ENCODE peak calls at places on chromosomes 2 and 18, in five cellular contexts. T, D, L, X and G are unnamed samples.
A peak's percentile ranks its signal among the peaks of the same experiment; 100 is the strongest.

GRCh38 chr2:10257036-10257435 is 45.7 kb upstream of the HPCAL1 start:
- DNase-seq in T (no peak), D (no peak), L (no peak), X (no peak), G (no peak)

GRCh38 chr18:58158008-58158407 is 114.0 kb downstream of the NEDD4L start:
- DNase-seq in T (no peak), D (peak; percentile 32), L (no peak), X (no peak), G (no peak)

GRCh38 chr2:219497495-219498279 is 1.0 kb upstream of the GMPPA start:
- DNase-seq in T (peak; percentile 89), D (peak; percentile 90), L (peak; percentile 77), X (peak; percentile 34), G (no peak)

GRCh38 chr2:186848873-186849578 is at the start of gene ZSWIM2:
- DNase-seq in T (peak; percentile 80), D (peak; percentile 76), L (peak; percentile 96), X (no peak), G (peak; percentile 10)

GRCh38 chr2:45909677-45910191 is 258.3 kb downstream of the PRKCE start:
- DNase-seq in T (peak; percentile 28), D (no peak), L (no peak), X (no peak), G (no peak)

GRCh38 chr2:17429130-17429529 is 89.1 kb downstream of the RAD51AP2 start:
- DNase-seq in T (no peak), D (no peak), L (no peak), X (no peak), G (no peak)

GRCh38 chr2:86066915-86067314 is 38.8 kb downstream of the POLR1A start:
- DNase-seq in T (no peak), D (no peak), L (no peak), X (no peak), G (no peak)

GRCh38 chr2:100291152-100291970 is 30.9 kb downstream of the LONRF2 start:
- DNase-seq in T (peak; percentile 93), D (peak; percentile 76), L (no peak), X (peak; percentile 17), G (no peak)

GRCh38 chr18:27355308-27355707 is 170.2 kb upstream of the CHST9 start:
- DNase-seq in T (no peak), D (no peak), L (no peak), X (no peak), G (no peak)

GRCh38 chr2:25528173-25528572 is 145.2 kb downstream of the DTNB start:
- DNase-seq in T (no peak), D (no peak), L (no peak), X (no peak), G (no peak)

GRCh38 chr2:199739413-199740110 is 111.4 kb downstream of the FTCDNL1 start:
- DNase-seq in T (peak; percentile 83), D (peak; percentile 68), L (peak; percentile 91), X (peak; percentile 62), G (no peak)

GRCh38 chr2:95062716-95063400 is 37.4 kb downstream of the MAL start:
- DNase-seq in T (no peak), D (no peak), L (peak; percentile 50), X (peak; percentile 40), G (no peak)

GRCh38 chr2:3626118-3626816 is 31.4 kb downstream of the COLEC11 start:
- DNase-seq in T (no peak), D (no peak), L (no peak), X (no peak), G (no peak)

GRCh38 chr18:80183273-80184050 is 63.9 kb downstream of the PARD6G start:
- DNase-seq in T (no peak), D (no peak), L (no peak), X (no peak), G (no peak)

GRCh38 chr2:211351998-211352397 is 795.6 kb downstream of the CPS1 start:
- DNase-seq in T (no peak), D (no peak), L (no peak), X (peak; percentile 45), G (no peak)

GRCh38 chr2:61733563-61733962 is 120.3 kb downstream of the FAM161A start:
- DNase-seq in T (no peak), D (no peak), L (no peak), X (no peak), G (no peak)

GRCh38 chr2:12202301-12202700 is 455.9 kb downstream of the LPIN1 start:
- DNase-seq in T (no peak), D (no peak), L (peak; percentile 47), X (no peak), G (no peak)

GRCh38 chr2:70212298-70212948 is 21.6 kb upstream of the C2orf42 start:
- DNase-seq in T (no peak), D (no peak), L (no peak), X (no peak), G (no peak)

GRCh38 chr2:62705859-62706720 is 577 bp downstream of the EHBP1 start:
- DNase-seq in T (peak; percentile 79), D (peak; percentile 74), L (peak; percentile 77), X (peak; percentile 71), G (no peak)

GRCh38 chr2:181857471-181857870 is 34.1 kb upstream of the ITPRID2 start:
- DNase-seq in T (no peak), D (no peak), L (no peak), X (no peak), G (no peak)

GRCh38 chr2:128489580-128490273 is 171.1 kb upstream of the HS6ST1 start:
- DNase-seq in T (no peak), D (no peak), L (peak; percentile 13), X (no peak), G (no peak)

GRCh38 chr2:182445566-182445965 is 18.7 kb upstream of the PDE1A start:
- DNase-seq in T (no peak), D (no peak), L (no peak), X (no peak), G (no peak)

GRCh38 chr2:10779776-10780490 is 32.7 kb downstream of the PDIA6 start:
- DNase-seq in T (no peak), D (no peak), L (no peak), X (no peak), G (no peak)

GRCh38 chr2:137467246-137467862 is 496.9 kb upstream of the HNMT start:
- DNase-seq in T (peak; percentile 67), D (no peak), L (peak; percentile 72), X (peak; percentile 17), G (no peak)

GRCh38 chr18:26689226-26689913 is 141.0 kb upstream of the KCTD1 start:
- DNase-seq in T (no peak), D (no peak), L (no peak), X (no peak), G (no peak)

GRCh38 chr2:133247613-133248012 is 320.6 kb downstream of the NCKAP5 start:
- DNase-seq in T (no peak), D (no peak), L (no peak), X (no peak), G (no peak)

GRCh38 chr2:175957845-175958244 is 44.2 kb downstream of the LNPK start:
- DNase-seq in T (no peak), D (no peak), L (peak; percentile 21), X (no peak), G (no peak)

GRCh38 chr18:35127201-35127600 is 86.0 kb downstream of the MAPRE2 start:
- DNase-seq in T (no peak), D (no peak), L (peak; percentile 78), X (no peak), G (no peak)

GRCh38 chr2:211367711-211368110 is 811.3 kb downstream of the CPS1 start:
- DNase-seq in T (no peak), D (no peak), L (no peak), X (no peak), G (no peak)

GRCh38 chr2:8822218-8822617 is 15.2 kb downstream of the KIDINS220 start:
- DNase-seq in T (no peak), D (no peak), L (no peak), X (no peak), G (no peak)

GRCh38 chr2:239594772-239595608 is 194.2 kb upstream of the HDAC4 start:
- DNase-seq in T (no peak), D (no peak), L (no peak), X (peak; percentile 2), G (no peak)

GRCh38 chr18:47323158-47323557 is 71.7 kb upstream of the SKOR2 start:
- DNase-seq in T (no peak), D (no peak), L (no peak), X (no peak), G (no peak)

GRCh38 chr2:45009928-45010705 is 865 bp upstream of the SIX2 start:
- DNase-seq in T (peak; percentile 68), D (peak; percentile 79), L (peak; percentile 84), X (peak; percentile 88), G (no peak)

GRCh38 chr2:205879362-205879761 is 197.1 kb downstream of the NRP2 start:
- DNase-seq in T (no peak), D (no peak), L (no peak), X (peak; percentile 63), G (no peak)

GRCh38 chr2:239814136-239814916 is 210.8 kb downstream of the NDUFA10 start:
- DNase-seq in T (peak; percentile 43), D (no peak), L (no peak), X (no peak), G (no peak)

GRCh38 chr2:103268841-103269498 is 507.1 kb downstream of the TMEM182 start:
- DNase-seq in T (no peak), D (no peak), L (no peak), X (no peak), G (no peak)

GRCh38 chr18:30444544-30444943 is 598.0 kb downstream of the DSC3 start:
- DNase-seq in T (no peak), D (no peak), L (no peak), X (no peak), G (no peak)

GRCh38 chr2:74174909-74175308 is 3.8 kb downstream of the MOB1A start:
- DNase-seq in T (no peak), D (no peak), L (no peak), X (no peak), G (no peak)

GRCh38 chr18:60053747-60054304 is 154.0 kb downstream of the PMAIP1 start:
- DNase-seq in T (peak; percentile 88), D (no peak), L (peak; percentile 30), X (peak; percentile 4), G (no peak)
- H3K27ac ChIP-seq in T (peak overlapping the region; percentile 18), D (no peak overlapping the region), L (no peak overlapping the region), X (no peak overlapping the region), G (no peak overlapping the region)

GRCh38 chr2:237904806-237905599 is 45.6 kb downstream of the RAMP1 start:
- DNase-seq in T (no peak), D (peak; percentile 81), L (no peak), X (peak; percentile 78), G (no peak)
- H3K27ac ChIP-seq in T (peak overlapping the region; percentile 19), D (peak overlapping the region; percentile 90), L (no peak overlapping the region), X (peak overlapping the region; percentile 25), G (no peak overlapping the region)

GRCh38 chr2:152471499-152471898 is 136.5 kb downstream of the FMNL2 start:
- DNase-seq in T (no peak), D (no peak), L (no peak), X (no peak), G (no peak)
- H3K27ac ChIP-seq in T (peak overlapping the region; percentile 20), D (peak overlapping the region; percentile 25), L (peak overlapping the region; percentile 12), X (no peak overlapping the region), G (no peak overlapping the region)

GRCh38 chr18:24138281-24138883 is 480 bp upstream of the CABYR start:
- DNase-seq in T (no peak), D (no peak), L (peak; percentile 28), X (no peak), G (no peak)

GRCh38 chr18:24142376-24142775 is 3.5 kb downstream of the CABYR start:
- DNase-seq in T (no peak), D (no peak), L (no peak), X (no peak), G (no peak)

GRCh38 chr18:24140697-24141096 is 1.8 kb downstream of the CABYR start:
- DNase-seq in T (no peak), D (no peak), L (no peak), X (no peak), G (no peak)

GRCh38 chr18:24136967-24137373 is 1.9 kb upstream of the CABYR start:
- DNase-seq in T (no peak), D (no peak), L (peak; percentile 46), X (no peak), G (no peak)

GRCh38 chr18:24138884-24139616 is at the start of gene CABYR:
- DNase-seq in T (peak; percentile 90), D (peak; percentile 75), L (peak; percentile 97), X (no peak), G (peak; percentile 68)
- H3K27ac ChIP-seq in T (peak within 1 kb of the TSS; percentile 58), D (peak within 1 kb of the TSS; percentile 39), L (peak within 1 kb of the TSS; percentile 97), X (no peak within 1 kb of the TSS), G (peak within 1 kb of the TSS; percentile 41)